ENCODE peak calls at places on chromosomes 16 and 17, in seven cellular contexts. I is left lung, J is B cell, N is omental fat pad, P is heart right ventricle, X is AG04450, T is fibroblast of mammary gland. Y is an unnamed sample.

GRCh38 chr16:27980076-27980775 is 83.3 kb downstream of the GSG1L start:
- DNase-seq in I (no peak), J (no peak), N (no peak), P (no peak), X (no peak), T (no peak), Y (no peak)

GRCh38 chr16:2795714-2796143 is 2.5 kb upstream of the PRSS41 start:
- DNase-seq in I (no peak), J (no peak), N (no peak), P (no peak), X (no peak), T (peak), Y (no peak)

GRCh38 chr17:2935622-2936021 is 127.8 kb downstream of the OR1D5 start:
- DNase-seq in I (no peak), J (no peak), N (no peak), P (no peak), X (no peak), T (no peak), Y (no peak)

GRCh38 chr17:43401293-43401692 is 2.5 kb downstream of the ARL4D start:
- DNase-seq in I (peak), J (no peak), N (no peak), P (no peak), X (peak), T (peak), Y (no peak)

GRCh38 chr17:2591040-2591640 is 2.3 kb upstream of the PAFAH1B1 start:
- DNase-seq in I (no peak), J (no peak), N (no peak), P (no peak), X (no peak), T (no peak), Y (no peak)

GRCh38 chr16:19678804-19679203 is 39.2 kb downstream of the KNOP1 start:
- DNase-seq in I (no peak), J (no peak), N (no peak), P (no peak), X (no peak), T (no peak), Y (no peak)

GRCh38 chr17:66299721-66300120 is 2.7 kb upstream of the PRKCA start:
- DNase-seq in I (no peak), J (no peak), N (no peak), P (no peak), X (no peak), T (peak), Y (no peak)

GRCh38 chr17:38893612-38894011 is 23.8 kb downstream of the LASP1 start:
- DNase-seq in I (no peak), J (no peak), N (no peak), P (no peak), X (no peak), T (peak), Y (peak)

GRCh38 chr16:31880322-31880979 is 6.8 kb downstream of the ZNF267 start:
- DNase-seq in I (peak), J (no peak), N (no peak), P (peak), X (no peak), T (peak), Y (peak)

GRCh38 chr16:66275795-66276428 is 90.6 kb upstream of the CDH5 start:
- DNase-seq in I (no peak), J (no peak), N (no peak), P (no peak), X (no peak), T (peak), Y (peak)

GRCh38 chr16:66277311-66278070 is 89.0 kb upstream of the CDH5 start:
- DNase-seq in I (no peak), J (no peak), N (no peak), P (no peak), X (no peak), T (no peak), Y (no peak)

GRCh38 chr16:66278111-66278531 is 88.4 kb upstream of the CDH5 start:
- DNase-seq in I (peak), J (no peak), N (no peak), P (no peak), X (no peak), T (no peak), Y (no peak)

GRCh38 chr16:66274335-66275110 is 92.0 kb upstream of the CDH5 start:
- DNase-seq in I (no peak), J (no peak), N (no peak), P (no peak), X (no peak), T (peak), Y (peak)

GRCh38 chr16:66278604-66279262 is 87.8 kb upstream of the CDH5 start:
- DNase-seq in I (no peak), J (no peak), N (no peak), P (no peak), X (no peak), T (no peak), Y (no peak)
- TF ChIP-seq CTCF in I (no peak), J (no peak), N (no peak), P (no peak), X (no peak), T (no peak), Y (no peak)

DNA sequence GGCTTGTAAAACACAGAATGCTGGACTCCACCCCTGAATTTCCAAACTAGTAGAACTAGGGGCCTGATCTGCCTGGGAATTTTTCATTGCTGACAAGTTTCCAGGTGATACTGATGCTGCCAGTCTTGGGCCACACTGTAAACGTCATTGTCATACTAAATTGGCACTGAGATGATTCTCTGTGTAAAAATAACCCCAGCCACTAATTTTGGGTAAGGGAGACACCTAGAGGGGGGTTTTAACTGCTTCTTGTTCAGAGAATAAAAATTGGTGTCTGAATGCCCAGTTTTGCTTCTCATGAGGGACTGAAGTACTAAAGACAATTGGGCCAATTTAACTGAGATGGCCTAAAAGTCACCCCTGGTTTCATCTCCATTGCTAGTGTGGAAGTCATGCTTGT is 5.0 kb upstream of the CDH13 start:
- DNase-seq in I (no peak), J (no peak), N (no peak), P (no peak), X (no peak), T (no peak), Y (no peak)
- TF ChIP-seq CTCF in I (no peak), J (no peak), N (no peak), P (peak), X (peak), T (peak), Y (no peak)

GRCh38 chr17:73066148-73066884 is 26.2 kb downstream of the SLC39A11 start:
- DNase-seq in I (no peak), J (no peak), N (no peak), P (no peak), X (no peak), T (peak), Y (no peak)

GRCh38 chr17:73064084-73064938 is 28.2 kb downstream of the SLC39A11 start:
- DNase-seq in I (no peak), J (no peak), N (no peak), P (peak), X (no peak), T (peak), Y (no peak)

GRCh38 chr17:73067075-73067474 is 25.4 kb downstream of the SLC39A11 start:
- DNase-seq in I (no peak), J (no peak), N (no peak), P (no peak), X (no peak), T (no peak), Y (no peak)

GRCh38 chr17:73065376-73065775 is 27.1 kb downstream of the SLC39A11 start:
- DNase-seq in I (no peak), J (no peak), N (no peak), P (no peak), X (no peak), T (no peak), Y (no peak)

GRCh38 chr17:73062726-73063125 is 29.8 kb downstream of the SLC39A11 start:
- DNase-seq in I (no peak), J (no peak), N (no peak), P (no peak), X (no peak), T (no peak), Y (no peak)
- TF ChIP-seq CTCF in I (no peak), J (no peak), N (no peak), P (no peak), X (no peak), T (no peak), Y (no peak)

GRCh38 chr17:82553210-82553930 is 33.8 kb downstream of the FOXK2 start:
- DNase-seq in I (no peak), J (no peak), N (no peak), P (no peak), X (no peak), T (no peak), Y (no peak)
- TF ChIP-seq CTCF in I (no peak), J (no peak), N (no peak), P (no peak), X (no peak), T (no peak), Y (no peak)

DNA sequence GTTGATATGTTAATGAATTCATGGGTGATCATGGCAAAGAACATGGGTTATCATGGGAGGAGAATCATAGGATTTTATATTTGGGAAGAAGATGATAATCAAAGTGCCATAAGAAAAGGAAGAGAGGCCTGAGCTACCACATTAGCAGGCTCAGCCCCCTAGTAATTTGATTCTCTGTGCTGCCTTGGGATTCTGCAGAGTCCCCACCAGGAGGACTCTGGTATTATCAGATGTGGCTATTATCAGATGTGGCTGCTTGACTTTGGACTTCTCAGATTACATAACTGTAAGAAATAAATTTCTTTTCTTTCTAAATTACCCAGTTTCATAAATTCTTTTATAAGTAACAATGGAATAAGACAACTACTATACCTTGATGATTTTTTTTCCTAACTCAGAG is 137.6 kb downstream of the ITFG1 start:
- DNase-seq in I (no peak), J (no peak), N (no peak), P (no peak), X (no peak), T (no peak), Y (no peak)
- TF ChIP-seq CTCF in I (no peak), J (no peak), N (no peak), P (no peak), X (peak), T (no peak), Y (no peak)

GRCh38 chr17:72151565-72152391 is 31.0 kb downstream of the SOX9 start:
- DNase-seq in I (peak), J (no peak), N (no peak), P (peak), X (no peak), T (peak), Y (no peak)
- TF ChIP-seq CTCF in I (no peak), J (no peak), N (no peak), P (no peak), X (no peak), T (no peak), Y (no peak)

DNA sequence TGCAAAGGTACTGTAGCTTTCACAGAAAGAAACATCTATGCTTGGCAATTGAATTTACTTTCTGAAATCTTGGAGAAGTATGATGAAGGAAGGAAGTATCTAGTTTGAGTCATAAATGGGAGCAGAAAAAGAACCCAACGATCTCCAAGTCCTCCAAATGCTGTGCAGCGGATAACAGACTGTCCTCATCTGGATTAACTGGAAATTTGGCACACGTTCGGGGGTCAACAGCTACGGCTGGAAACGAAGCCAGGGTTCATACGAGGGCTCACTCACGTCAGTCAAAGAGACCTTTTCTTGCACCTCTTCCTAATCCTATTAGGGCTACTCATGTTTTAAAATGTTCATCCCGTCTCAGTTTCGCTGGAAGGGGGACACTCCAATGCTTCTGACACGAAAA is 152.0 kb downstream of the ZFHX3 start:
- DNase-seq in I (no peak), J (no peak), N (no peak), P (no peak), X (no peak), T (peak), Y (no peak)
- TF ChIP-seq CTCF in I (no peak), J (no peak), N (no peak), P (no peak), X (no peak), T (no peak), Y (no peak)

GRCh38 chr17:31544186-31544585 is 152.7 kb downstream of the RAB11FIP4 start:
- DNase-seq in I (no peak), J (no peak), N (no peak), P (no peak), X (no peak), T (no peak), Y (no peak)

GRCh38 chr17:31538080-31538762 is 146.7 kb downstream of the RAB11FIP4 start:
- DNase-seq in I (no peak), J (peak), N (no peak), P (no peak), X (no peak), T (no peak), Y (no peak)

GRCh38 chr17:31537558-31537957 is 146.1 kb downstream of the RAB11FIP4 start:
- DNase-seq in I (no peak), J (no peak), N (no peak), P (no peak), X (no peak), T (peak), Y (no peak)

GRCh38 chr17:31540602-31541307 is 149.3 kb downstream of the RAB11FIP4 start:
- DNase-seq in I (no peak), J (no peak), N (no peak), P (no peak), X (no peak), T (no peak), Y (no peak)

GRCh38 chr17:31541559-31541958 is 150.1 kb downstream of the RAB11FIP4 start:
- DNase-seq in I (no peak), J (no peak), N (no peak), P (no peak), X (no peak), T (no peak), Y (no peak)
- TF ChIP-seq CTCF in I (no peak), J (no peak), N (no peak), P (no peak), X (peak), T (no peak), Y (no peak)